ENCODE peak calls at places on chromosomes 7 and 10, in nine cellular contexts. M is breast epithelium, H is heart left ventricle, R is HCT116, S is esophagus squamous epithelium, J is body of pancreas, B is A549, P is IMR-90, T is tibial nerve. Y is an unnamed sample.

GRCh38 chr7:8290645-8291308 is 28.8 kb upstream of the ICA1 start:
- DNase-seq in M (no peak), H (no peak), R (no peak), S (no peak), J (peak; percentile 58), B (no peak), P (no peak), T (no peak), Y (no peak)

GRCh38 chr10:18368681-18369080 is 228.5 kb downstream of the CACNB2 start:
- DNase-seq in M (no peak), H (no peak), R (no peak), S (no peak), J (no peak), B (no peak), P (peak; percentile 77), T (no peak), Y (no peak)

GRCh38 chr7:34445653-34446052 is 212.4 kb upstream of the NPSR1 start:
- DNase-seq in M (no peak), H (no peak), R (no peak), S (no peak), J (no peak), B (no peak), P (no peak), T (no peak), Y (no peak)

GRCh38 chr10:126251778-126252407 is 136.4 kb downstream of the ADAM12 start:
- DNase-seq in M (no peak), H (no peak), R (no peak), S (no peak), J (no peak), B (no peak), P (no peak), T (no peak), Y (no peak)

GRCh38 chr10:118116555-118117311 is 70.0 kb upstream of the RAB11FIP2 start:
- DNase-seq in M (peak; percentile 23), H (no peak), R (no peak), S (no peak), J (no peak), B (no peak), P (no peak), T (no peak), Y (no peak)

GRCh38 chr10:128046934-128047251 is 79.3 kb downstream of the MKI67 start:
- DNase-seq in M (no peak), H (no peak), R (no peak), S (no peak), J (no peak), B (no peak), P (no peak), T (no peak), Y (no peak)

GRCh38 chr7:64872351-64872750 is 30.7 kb upstream of the ZNF273 start:
- DNase-seq in M (no peak), H (no peak), R (no peak), S (no peak), J (no peak), B (no peak), P (no peak), T (no peak), Y (no peak)

GRCh38 chr10:119446441-119447277 is 95.9 kb downstream of the RGS10 start:
- DNase-seq in M (no peak), H (peak; percentile 54), R (no peak), S (no peak), J (no peak), B (no peak), P (no peak), T (no peak), Y (no peak)

GRCh38 chr10:84334806-84335205 is 6.4 kb downstream of the CCSER2 start:
- DNase-seq in M (no peak), H (no peak), R (no peak), S (no peak), J (no peak), B (no peak), P (no peak), T (no peak), Y (no peak)

GRCh38 chr10:123301077-123301875 is 147.1 kb downstream of the BUB3 start:
- DNase-seq in M (no peak), H (no peak), R (no peak), S (no peak), J (peak; percentile 37), B (peak; percentile 59), P (no peak), T (no peak), Y (peak; percentile 65)

GRCh38 chr7:71343039-71343438 is 211.1 kb downstream of the GALNT17 start:
- DNase-seq in M (no peak), H (no peak), R (no peak), S (no peak), J (no peak), B (no peak), P (no peak), T (no peak), Y (no peak)

GRCh38 chr7:159246702-159247480 is 102.2 kb upstream of the VIPR2 start:
- DNase-seq in M (no peak), H (no peak), R (no peak), S (no peak), J (no peak), B (no peak), P (no peak), T (no peak), Y (no peak)

GRCh38 chr7:32670105-32670504 is 174.8 kb downstream of the AVL9 start:
- DNase-seq in M (no peak), H (no peak), R (peak; percentile 84), S (no peak), J (no peak), B (peak; percentile 47), P (peak; percentile 45), T (no peak), Y (no peak)

DNA sequence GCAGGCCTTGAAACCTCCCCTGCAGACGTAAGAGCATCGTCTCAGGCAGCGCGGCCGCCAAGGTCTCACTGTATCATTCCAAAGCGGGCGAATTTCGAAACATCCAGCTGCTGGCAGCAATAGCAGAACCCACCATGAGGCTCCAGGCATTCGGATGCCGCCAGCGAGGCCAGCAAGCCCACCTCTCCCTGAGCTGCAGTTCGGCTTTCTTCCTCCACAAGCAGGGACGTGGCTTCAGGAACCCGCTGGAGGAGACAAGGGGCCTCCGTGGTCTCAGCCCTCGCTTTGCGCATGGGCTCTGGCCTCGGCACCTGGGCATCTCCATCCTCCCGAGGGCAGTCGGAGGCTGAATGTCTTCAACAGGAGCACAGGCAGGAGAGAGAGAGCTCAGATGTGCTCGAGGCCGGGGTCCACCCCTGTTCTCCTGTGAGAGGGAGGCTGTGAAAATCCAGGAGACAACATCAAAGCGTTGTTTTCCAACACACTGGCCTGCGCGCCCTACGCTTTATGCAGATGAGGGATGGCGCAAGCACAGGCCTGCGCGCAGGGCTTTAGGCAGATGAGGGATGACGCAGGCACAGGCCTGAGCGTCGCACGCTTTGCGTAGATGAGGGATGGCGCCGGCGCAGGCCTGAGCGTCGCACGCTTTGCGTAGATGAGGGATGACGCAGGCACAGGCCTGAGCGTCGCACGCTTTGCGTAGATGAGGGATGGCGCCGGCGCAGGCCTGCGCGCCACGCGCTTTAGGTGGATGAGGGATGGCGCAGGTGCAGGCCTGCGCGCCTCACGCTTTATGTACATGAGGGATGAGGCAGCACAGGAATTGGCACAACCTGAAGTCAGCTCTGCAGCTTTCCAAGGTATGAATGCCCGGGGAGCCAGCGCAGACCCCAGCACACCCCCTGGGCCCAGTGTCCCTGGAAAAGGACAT is 103.2 kb downstream of the WDR37 start:
- DNase-seq in M (no peak), H (peak; percentile 54), R (no peak), S (no peak), J (no peak), B (no peak), P (peak; percentile 58), T (no peak), Y (peak; percentile 38)
- TF ChIP-seq POLR2A in M (no peak), H (no peak), R (no peak), S (no peak), J (no peak), B (no peak), P (no peak), T (no peak), Y (no peak)

DNA sequence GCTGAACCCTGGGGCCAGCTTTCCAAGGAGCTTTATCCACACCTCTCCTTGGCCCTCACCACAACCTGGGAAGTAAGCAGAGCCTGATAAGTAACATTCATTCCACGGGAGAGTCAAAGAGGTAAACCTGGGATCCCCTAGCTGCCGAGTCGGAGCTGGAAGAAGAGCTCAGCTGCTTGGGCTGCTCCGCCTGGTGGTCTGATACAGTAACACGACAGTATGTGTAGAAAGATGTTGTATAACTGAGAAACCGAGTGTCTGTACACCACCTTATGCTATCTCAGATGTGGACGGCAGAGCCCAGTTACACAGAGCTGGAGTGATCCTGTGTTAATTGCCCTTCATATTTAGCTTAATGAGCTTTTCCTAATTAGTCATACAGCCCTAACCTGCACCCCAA is 151.3 kb upstream of the KMT2E start:
- DNase-seq in M (no peak), H (no peak), R (peak; percentile 38), S (no peak), J (no peak), B (peak; percentile 50), P (no peak), T (no peak), Y (no peak)
- TF ChIP-seq CTCF in M (no peak), H (no peak), R (peak; percentile 37), S (no peak), J (no peak), B (peak; percentile 35), P (peak; percentile 8), T (no peak), Y (no peak)

GRCh38 chr10:4725917-4726606 is 99.9 kb upstream of the AKR1E2 start:
- DNase-seq in M (no peak), H (no peak), R (peak; percentile 83), S (no peak), J (no peak), B (peak; percentile 26), P (peak; percentile 89), T (no peak), Y (no peak)
- H3K27ac ChIP-seq in M (no peak overlapping the region), H (no peak overlapping the region), R (peak overlapping the region; percentile 51), S (peak overlapping the region; percentile 80), J (peak overlapping the region; percentile 15), B (peak overlapping the region; percentile 83), P (no peak overlapping the region), T (no peak overlapping the region), Y (no peak overlapping the region)

GRCh38 chr10:70132098-70133029 is at the start of gene AIFM2:
- DNase-seq in M (peak; percentile 60), H (peak; percentile 86), R (peak; percentile 40), S (no peak), J (peak; percentile 84), B (peak; percentile 92), P (peak; percentile 61), T (peak; percentile 56), Y (peak; percentile 85)
- TF ChIP-seq POLR2A in M (no peak), H (peak; percentile 58), R (peak; percentile 32), S (peak; percentile 53), J (peak; percentile 65), B (peak; percentile 29), P (peak; percentile 49), T (no peak), Y (peak; percentile 64)

GRCh38 chr10:74234569-74234968 is 83.5 kb downstream of the ADK start:
- DNase-seq in M (no peak), H (no peak), R (no peak), S (no peak), J (no peak), B (no peak), P (peak; percentile 33), T (no peak), Y (no peak)
- TF ChIP-seq CTCF in M (no peak), H (peak; percentile 51), R (peak; percentile 69), S (no peak), J (no peak), B (peak; percentile 54), P (peak; percentile 56), T (no peak), Y (peak; percentile 53)

GRCh38 chr7:131211500-131211899 is 116.2 kb upstream of the MKLN1 start:
- DNase-seq in M (no peak), H (no peak), R (no peak), S (no peak), J (no peak), B (no peak), P (no peak), T (no peak), Y (no peak)
- H3K27ac ChIP-seq in M (no peak overlapping the region), H (no peak overlapping the region), R (no peak overlapping the region), S (no peak overlapping the region), J (no peak overlapping the region), B (no peak overlapping the region), P (no peak overlapping the region), T (no peak overlapping the region), Y (no peak overlapping the region)